ENCODE peak calls at places on chromosomes 4 and X, in five cellular contexts. W is IMR-90, Y is right cardiac atrium, A is uterus, E is lower lobe of right lung. N is an unnamed sample.

GRCh38 chr4:165787516-165788274 is 85.3 kb upstream of the TLL1 start:
- DNase-seq in W (no peak), Y (no peak), A (no peak), E (no peak), N (no peak)

GRCh38 chr4:153153339-153153851 is 50.8 kb upstream of the TRIM2 start:
- DNase-seq in W (peak), Y (peak), A (peak), E (peak), N (no peak)

GRCh38 chrX:95835223-95835622 is 849.4 kb upstream of the DIAPH2 start:
- DNase-seq in W (no peak), Y (no peak), A (no peak), E (no peak), N (no peak)

GRCh38 chr4:101211146-101211553 is 136.2 kb downstream of the PPP3CA start:
- DNase-seq in W (peak), Y (no peak), A (no peak), E (no peak), N (no peak)

GRCh38 chrX:97309717-97310116 is 426.0 kb downstream of the RPA4 start:
- DNase-seq in W (no peak), Y (no peak), A (no peak), E (no peak), N (no peak)

GRCh38 chr4:119477412-119478053 is 151.1 kb downstream of the PDE5A start:
- DNase-seq in W (peak), Y (no peak), A (no peak), E (no peak), N (no peak)

GRCh38 chr4:139560396-139561084 is 4.5 kb upstream of the SETD7 start:
- DNase-seq in W (no peak), Y (no peak), A (peak), E (no peak), N (no peak)

GRCh38 chrX:41024755-41025154 is 60.5 kb upstream of the USP9X start:
- DNase-seq in W (no peak), Y (no peak), A (no peak), E (no peak), N (no peak)

GRCh38 chr4:40557741-40558140 is 71.9 kb downstream of the RBM47 start:
- DNase-seq in W (no peak), Y (no peak), A (no peak), E (no peak), N (no peak)

GRCh38 chr4:25441519-25442117 is 64.6 kb downstream of the ANAPC4 start:
- DNase-seq in W (peak), Y (peak), A (no peak), E (peak), N (peak)

GRCh38 chr4:21387683-21388082 is 560.9 kb downstream of the KCNIP4 start:
- DNase-seq in W (no peak), Y (no peak), A (no peak), E (no peak), N (no peak)

DNA sequence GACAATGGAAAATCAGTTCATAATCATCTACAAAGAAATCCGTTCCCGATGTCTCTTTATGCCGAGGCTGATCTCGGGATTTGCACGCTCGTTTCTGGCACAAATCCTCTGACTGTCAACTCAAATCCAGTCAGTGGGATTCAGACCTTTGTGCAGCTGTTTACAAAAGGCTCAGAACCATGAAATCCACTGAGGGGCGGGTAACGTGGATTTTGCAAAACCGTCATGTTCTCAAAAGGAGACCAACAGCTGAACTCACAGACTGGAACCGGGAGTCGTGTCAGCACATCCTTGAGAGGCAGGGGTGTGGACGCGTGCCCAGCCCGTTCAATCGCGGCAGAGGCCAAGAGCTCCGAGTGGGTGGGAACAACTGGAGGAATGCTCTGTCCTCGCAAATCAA is 46.4 kb downstream of the ACOX3 start:
- DNase-seq in W (peak), Y (peak), A (peak), E (no peak), N (peak)
- H3K4me3 ChIP-seq in W (no peak), Y (no peak), A (no peak), E (no peak), N (no peak)

GRCh38 chr4:184513802-184514120 is 39.4 kb upstream of the IRF2 start:
- DNase-seq in W (no peak), Y (no peak), A (no peak), E (no peak), N (no peak)

GRCh38 chr4:184515606-184516005 is 41.3 kb upstream of the IRF2 start:
- DNase-seq in W (no peak), Y (no peak), A (no peak), E (no peak), N (no peak)

GRCh38 chr4:184510431-184510830 is 36.1 kb upstream of the IRF2 start:
- DNase-seq in W (no peak), Y (no peak), A (no peak), E (no peak), N (no peak)

GRCh38 chr4:184511156-184511555 is 36.8 kb upstream of the IRF2 start:
- DNase-seq in W (no peak), Y (no peak), A (no peak), E (no peak), N (no peak)

DNA sequence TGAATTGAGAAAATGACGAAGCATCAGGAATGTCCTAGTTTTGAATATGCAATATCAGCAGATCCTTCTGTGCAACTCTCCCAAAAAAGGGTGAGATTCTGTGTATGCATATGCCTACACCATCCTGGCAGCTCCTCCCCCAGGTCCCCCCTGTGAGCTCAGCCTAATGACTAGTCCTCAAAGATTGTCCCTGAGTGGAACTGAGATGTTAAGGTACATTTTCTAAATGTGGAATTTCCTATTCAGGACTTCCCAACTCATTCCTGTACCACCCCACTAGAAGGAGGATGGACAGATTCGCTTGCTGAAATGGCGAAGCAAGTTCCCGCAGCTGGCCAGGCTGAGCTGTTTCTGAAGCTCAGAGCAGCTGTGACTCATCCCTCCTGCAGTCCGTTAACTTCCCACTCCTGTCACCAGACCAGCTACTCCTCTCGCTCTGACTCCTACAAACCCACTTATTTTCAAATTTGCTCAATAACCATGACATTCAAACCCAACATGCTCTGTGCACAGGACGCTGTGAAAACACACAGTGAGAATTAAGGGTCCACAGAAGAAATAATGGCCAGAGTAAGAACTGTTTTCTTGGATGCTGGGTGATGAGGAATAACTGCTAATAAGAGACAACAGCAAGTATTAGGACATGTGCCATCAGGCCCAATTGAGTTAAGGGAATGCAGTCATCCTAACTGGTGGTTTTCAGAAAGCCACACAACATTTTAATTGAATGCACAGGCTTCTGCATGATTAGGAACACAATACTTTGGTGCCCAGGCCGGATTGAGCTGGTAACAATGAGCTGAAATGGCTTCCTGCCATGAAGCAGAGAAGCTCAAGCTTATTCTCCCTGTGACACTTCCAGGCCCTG is 40.0 kb upstream of the IRF2 start:
- DNase-seq in W (peak), Y (peak), A (peak), E (peak), N (peak)
- H3K4me3 ChIP-seq in W (peak), Y (no peak), A (no peak), E (peak), N (no peak)

GRCh38 chr4:80128941-80129340 is 55.9 kb upstream of the ANTXR2 start:
- DNase-seq in W (no peak), Y (no peak), A (no peak), E (no peak), N (no peak)

GRCh38 chr4:80125252-80126177 is 52.5 kb upstream of the ANTXR2 start:
- DNase-seq in W (peak), Y (peak), A (no peak), E (no peak), N (no peak)

GRCh38 chr4:80124246-80125211 is 51.5 kb upstream of the ANTXR2 start:
- DNase-seq in W (no peak), Y (no peak), A (no peak), E (no peak), N (no peak)

GRCh38 chr4:80127870-80128419 is 54.9 kb upstream of the ANTXR2 start:
- DNase-seq in W (no peak), Y (no peak), A (no peak), E (no peak), N (no peak)

DNA sequence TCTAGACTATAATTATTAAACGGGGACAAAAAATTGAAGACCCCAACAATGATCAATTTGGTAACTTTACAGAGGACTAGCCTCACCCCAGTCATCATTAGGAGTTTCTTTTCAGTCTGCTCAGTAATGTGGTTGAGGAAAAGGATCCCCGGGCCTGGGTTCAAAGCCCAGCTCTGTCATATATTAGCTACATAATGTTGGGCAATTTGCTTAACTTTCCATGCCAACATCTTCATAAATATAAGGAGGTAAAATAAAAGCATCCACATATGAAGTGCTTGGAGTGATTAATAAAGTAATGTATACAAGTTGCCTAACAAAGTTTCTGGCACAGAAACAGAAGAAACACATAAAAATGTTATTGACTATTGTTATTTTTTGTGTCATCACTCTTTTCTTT is 53.4 kb upstream of the ANTXR2 start:
- DNase-seq in W (no peak), Y (no peak), A (no peak), E (no peak), N (no peak)
- H3K4me3 ChIP-seq in W (no peak), Y (no peak), A (no peak), E (no peak), N (no peak)

GRCh38 chrX:118730500-118731247 is 3.3 kb downstream of the IL13RA1 start:
- DNase-seq in W (peak), Y (no peak), A (no peak), E (no peak), N (no peak)

GRCh38 chrX:118727686-118728339 is 407 bp downstream of the IL13RA1 start:
- DNase-seq in W (peak), Y (peak), A (peak), E (peak), N (no peak)

GRCh38 chrX:118724775-118725174 is 2.6 kb upstream of the IL13RA1 start:
- DNase-seq in W (peak), Y (no peak), A (no peak), E (no peak), N (no peak)

GRCh38 chrX:118726887-118727685 is at the start of gene IL13RA1:
- DNase-seq in W (peak), Y (peak), A (peak), E (peak), N (peak)

GRCh38 chrX:118729043-118729652 is 1.7 kb downstream of the IL13RA1 start:
- DNase-seq in W (no peak), Y (no peak), A (no peak), E (no peak), N (no peak)
- H3K4me3 ChIP-seq in W (no peak), Y (peak), A (no peak), E (peak), N (no peak)

GRCh38 chr4:107155366-107155765 is 119.3 kb upstream of the DKK2 start:
- DNase-seq in W (no peak), Y (no peak), A (no peak), E (no peak), N (no peak)

GRCh38 chr4:107156443-107156842 is 120.3 kb upstream of the DKK2 start:
- DNase-seq in W (no peak), Y (no peak), A (no peak), E (no peak), N (no peak)

GRCh38 chr4:107153228-107153627 is 117.1 kb upstream of the DKK2 start:
- DNase-seq in W (no peak), Y (no peak), A (no peak), E (peak), N (no peak)

GRCh38 chr4:107151173-107151572 is 115.1 kb upstream of the DKK2 start:
- DNase-seq in W (no peak), Y (no peak), A (no peak), E (no peak), N (no peak)

DNA sequence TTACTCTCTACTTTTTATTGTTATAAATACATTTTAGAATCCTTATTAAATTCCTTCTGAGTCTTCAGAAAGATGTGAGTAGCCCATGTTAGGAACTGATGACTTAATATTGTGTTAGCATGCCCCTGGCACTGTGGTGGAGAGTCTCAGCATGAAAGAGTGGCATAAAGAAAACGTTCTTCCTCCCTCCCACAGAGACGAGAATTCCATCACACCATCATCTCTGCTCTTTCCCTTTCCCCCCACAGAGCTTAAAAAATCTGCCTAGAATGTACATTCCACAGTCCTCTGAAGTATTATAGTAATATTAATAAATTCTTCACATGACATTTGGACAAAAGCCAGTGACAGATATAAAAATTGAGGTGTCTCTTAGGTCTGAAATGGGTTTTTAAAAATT is 117.8 kb upstream of the DKK2 start:
- DNase-seq in W (no peak), Y (no peak), A (no peak), E (no peak), N (no peak)
- H3K4me3 ChIP-seq in W (no peak), Y (no peak), A (no peak), E (no peak), N (no peak)

DNA sequence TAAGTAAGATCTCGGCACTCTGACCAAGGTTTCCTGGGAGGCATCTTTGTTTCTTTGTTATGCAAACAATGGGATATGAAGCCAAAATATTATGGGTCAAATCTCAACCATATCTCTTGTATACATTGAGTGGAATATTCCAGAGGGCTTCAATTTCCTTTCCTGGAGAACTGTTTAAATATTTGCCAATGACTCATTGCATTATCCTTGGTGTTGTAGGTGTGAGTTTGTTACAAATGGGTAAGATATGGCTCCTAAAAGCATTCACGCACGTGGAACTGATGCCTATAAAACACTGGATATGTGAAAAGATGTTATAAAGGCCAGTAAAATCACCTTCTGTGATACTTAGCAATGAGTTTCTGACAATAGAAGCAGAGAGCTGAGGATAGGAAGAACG is 150.5 kb upstream of the WDR1 start:
- DNase-seq in W (no peak), Y (no peak), A (no peak), E (no peak), N (no peak)
- H3K4me3 ChIP-seq in W (no peak), Y (no peak), A (no peak), E (no peak), N (no peak)

GRCh38 chr4:163393471-163393870 is 49.8 kb downstream of the NPY5R start:
- DNase-seq in W (no peak), Y (no peak), A (no peak), E (no peak), N (no peak)

GRCh38 chr4:163395055-163395454 is 51.4 kb downstream of the NPY5R start:
- DNase-seq in W (peak), Y (no peak), A (no peak), E (no peak), N (no peak)

GRCh38 chr4:163398238-163398637 is 54.5 kb downstream of the NPY5R start:
- DNase-seq in W (no peak), Y (no peak), A (no peak), E (no peak), N (no peak)

GRCh38 chr4:163392328-163392727 is 48.6 kb downstream of the NPY5R start:
- DNase-seq in W (no peak), Y (no peak), A (no peak), E (no peak), N (no peak)

DNA sequence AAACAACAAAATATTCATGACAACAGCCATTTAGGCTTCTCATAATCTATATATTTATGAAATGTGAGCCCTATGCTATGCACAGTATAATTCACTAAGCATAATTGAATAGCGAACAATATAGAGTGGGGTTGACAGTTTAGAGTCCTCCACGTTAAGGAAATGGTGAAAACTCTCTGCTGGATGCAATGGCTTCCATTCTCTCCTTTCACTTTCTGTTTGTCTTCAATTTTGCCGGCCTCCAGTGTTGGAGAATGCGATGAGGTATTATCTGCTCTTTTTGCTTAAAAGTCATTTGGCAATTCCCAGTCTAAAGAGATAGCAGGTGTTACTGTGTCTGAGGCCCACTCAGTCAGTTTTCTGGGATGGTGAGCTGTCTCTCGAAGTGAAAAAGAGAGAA is 52.1 kb downstream of the NPY5R start:
- DNase-seq in W (no peak), Y (no peak), A (no peak), E (no peak), N (no peak)
- H3K4me3 ChIP-seq in W (peak), Y (peak), A (no peak), E (no peak), N (no peak)

GRCh38 chr4:129140521-129140920 is 44.6 kb downstream of the C4orf33 start:
- DNase-seq in W (no peak), Y (no peak), A (no peak), E (no peak), N (no peak)
- H3K4me3 ChIP-seq in W (no peak), Y (no peak), A (no peak), E (no peak), N (no peak)

GRCh38 chrX:74421181-74422028 is at the start of gene SLC16A2:
- DNase-seq in W (peak), Y (peak), A (peak), E (peak), N (peak)

GRCh38 chrX:74422029-74422352 is 698 bp downstream of the SLC16A2 start:
- DNase-seq in W (no peak), Y (peak), A (peak), E (no peak), N (no peak)

GRCh38 chrX:74420194-74421035 is 878 bp upstream of the SLC16A2 start:
- DNase-seq in W (peak), Y (peak), A (peak), E (peak), N (no peak)

GRCh38 chrX:74422576-74423288 is 1.4 kb downstream of the SLC16A2 start:
- DNase-seq in W (peak), Y (peak), A (peak), E (peak), N (no peak)

GRCh38 chrX:74419861-74420193 is 1.5 kb upstream of the SLC16A2 start:
- DNase-seq in W (no peak), Y (no peak), A (peak), E (no peak), N (no peak)
- H3K4me3 ChIP-seq in W (peak), Y (peak), A (peak), E (peak), N (peak)

DNA sequence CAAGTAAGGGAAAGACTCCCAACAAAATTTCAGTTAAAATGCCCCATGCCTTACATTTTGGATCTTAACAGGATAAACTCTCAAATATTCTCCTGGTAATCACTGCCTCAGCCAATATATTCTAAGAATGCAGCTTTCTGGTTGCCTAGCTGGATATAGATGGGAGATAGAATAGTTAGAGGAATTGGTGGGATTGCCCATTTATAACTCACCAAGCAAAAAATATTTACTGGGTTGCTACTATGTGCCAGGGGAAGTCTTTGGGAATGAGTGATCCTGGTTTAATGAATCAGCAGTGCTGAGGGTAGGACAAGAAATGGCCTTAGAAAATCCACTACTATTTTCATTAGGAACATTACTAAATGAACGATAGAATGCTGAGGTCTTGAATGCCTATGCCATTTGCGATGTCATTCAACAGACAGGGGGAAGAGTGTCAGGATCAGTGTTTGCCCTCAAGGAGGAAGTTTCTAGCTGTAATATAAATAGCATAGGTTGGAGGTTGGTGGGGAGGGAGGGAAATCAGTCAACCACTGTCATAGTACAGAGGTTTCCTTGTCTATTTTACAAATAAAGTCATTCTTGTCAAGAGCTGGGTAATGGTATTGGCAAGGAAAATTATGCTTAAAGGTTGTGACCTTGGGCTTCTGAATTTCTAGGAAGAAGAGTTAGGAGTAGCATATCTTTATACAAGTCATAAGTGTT is 63.5 kb downstream of the ENOPH1 start:
- DNase-seq in W (peak), Y (no peak), A (no peak), E (no peak), N (no peak)
- H3K4me3 ChIP-seq in W (no peak), Y (no peak), A (no peak), E (no peak), N (no peak)